ENCODE peak calls at places on chromosomes 3 and 15, in eight cellular contexts. M is IMR-90, V is PC-9, A is brain microvascular endothelial cell, C is pancreas, D is fibroblast of mammary gland, W is adrenal gland, T is nephron progenitor cell. I is an unnamed sample.

GRCh38 chr3:12131351-12131750 is 27.4 kb downstream of the TIMP4 start:
- DNase-seq in T (no peak), D (no peak), C (no peak), M (no peak), V (no peak), A (no peak), W (no peak), I (no peak)

GRCh38 chr3:169172535-169172934 is 491.0 kb downstream of the MECOM start:
- DNase-seq in M (no peak), C (no peak), W (no peak), A (no peak), D (no peak), V (no peak), T (no peak), I (no peak)

GRCh38 chr3:134315286-134316106 is 58.8 kb downstream of the AMOTL2 start:
- DNase-seq in A (peak; percentile 88), V (no peak), T (no peak), D (peak; percentile 91), M (peak; percentile 82), W (no peak), C (no peak), I (no peak)

GRCh38 chr3:97010881-97011657 is 196.7 kb downstream of the EPHA6 start:
- DNase-seq in W (no peak), T (no peak), D (no peak), C (no peak), M (no peak), A (no peak), V (no peak), I (no peak)

GRCh38 chr3:186149319-186149718 is 40.4 kb upstream of the ETV5 start:
- DNase-seq in C (no peak), M (no peak), V (no peak), A (no peak), T (no peak), D (no peak), W (no peak), I (no peak)

GRCh38 chr15:51185213-51185619 is 90.5 kb upstream of the TNFAIP8L3 start:
- DNase-seq in V (no peak), C (no peak), M (no peak), W (no peak), A (no peak), D (no peak), T (no peak), I (no peak)

GRCh38 chr15:24878153-24878552 is 76.6 kb upstream of the SNRPN start:
- DNase-seq in T (no peak), C (peak; percentile 31), D (peak; percentile 35), V (no peak), M (peak; percentile 61), A (peak; percentile 2), W (peak; percentile 16), I (no peak)

GRCh38 chr3:135905058-135905724 is 60.3 kb upstream of the PPP2R3A start:
- DNase-seq in T (no peak), M (peak; percentile 51), A (no peak), W (no peak), V (no peak), D (peak; percentile 57), C (no peak), I (no peak)

GRCh38 chr3:61802772-61803171 is 241.4 kb downstream of the PTPRG start:
- DNase-seq in W (no peak), M (no peak), A (no peak), D (no peak), C (no peak), V (no peak), T (no peak), I (no peak)

GRCh38 chr15:25689592-25689991 is 173.5 kb downstream of the ATP10A start:
- DNase-seq in C (no peak), W (no peak), T (no peak), A (no peak), V (no peak), D (no peak), M (no peak), I (no peak)

DNA sequence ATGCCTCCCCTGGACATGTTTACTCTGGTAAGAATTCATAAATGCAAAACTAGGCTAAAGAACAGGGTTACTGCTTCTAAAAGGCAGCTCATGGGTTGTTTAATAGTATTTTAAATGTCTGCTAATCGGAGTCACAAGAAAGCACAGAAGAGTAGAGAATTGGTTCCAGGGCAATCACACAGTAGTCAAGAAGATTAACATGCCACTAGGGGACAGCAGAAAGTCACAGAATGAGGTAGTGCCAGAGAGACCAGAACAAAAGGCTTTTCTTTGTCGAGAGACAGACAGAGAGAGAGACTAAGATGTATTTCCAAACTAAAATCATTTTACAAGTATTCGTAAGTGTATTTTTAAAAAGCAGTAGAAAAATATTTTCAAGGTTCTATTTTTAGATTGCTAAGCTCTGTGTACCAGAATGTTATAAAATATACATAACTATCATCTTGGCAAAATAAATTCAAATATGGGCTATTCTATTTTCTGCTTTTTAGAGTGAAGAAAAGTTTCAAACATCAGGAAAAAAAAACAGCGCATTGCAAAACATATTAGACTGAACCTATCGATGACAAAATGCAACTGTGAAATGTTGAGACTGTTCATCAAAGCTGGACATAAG is 78.3 kb upstream of the CDIN1 start:
- DNase-seq in M (peak; percentile 79), A (peak; percentile 61), V (peak; percentile 27), T (peak; percentile 21), C (peak; percentile 28), W (peak; percentile 55), D (peak; percentile 84), I (no peak)
- TF ChIP-seq CTCF in M (peak; percentile 79), A (peak; percentile 80), V (peak; percentile 59), T (peak; percentile 83), C (peak; percentile 43), W (peak; percentile 89), D (peak; percentile 96), I (peak; percentile 37)

DNA sequence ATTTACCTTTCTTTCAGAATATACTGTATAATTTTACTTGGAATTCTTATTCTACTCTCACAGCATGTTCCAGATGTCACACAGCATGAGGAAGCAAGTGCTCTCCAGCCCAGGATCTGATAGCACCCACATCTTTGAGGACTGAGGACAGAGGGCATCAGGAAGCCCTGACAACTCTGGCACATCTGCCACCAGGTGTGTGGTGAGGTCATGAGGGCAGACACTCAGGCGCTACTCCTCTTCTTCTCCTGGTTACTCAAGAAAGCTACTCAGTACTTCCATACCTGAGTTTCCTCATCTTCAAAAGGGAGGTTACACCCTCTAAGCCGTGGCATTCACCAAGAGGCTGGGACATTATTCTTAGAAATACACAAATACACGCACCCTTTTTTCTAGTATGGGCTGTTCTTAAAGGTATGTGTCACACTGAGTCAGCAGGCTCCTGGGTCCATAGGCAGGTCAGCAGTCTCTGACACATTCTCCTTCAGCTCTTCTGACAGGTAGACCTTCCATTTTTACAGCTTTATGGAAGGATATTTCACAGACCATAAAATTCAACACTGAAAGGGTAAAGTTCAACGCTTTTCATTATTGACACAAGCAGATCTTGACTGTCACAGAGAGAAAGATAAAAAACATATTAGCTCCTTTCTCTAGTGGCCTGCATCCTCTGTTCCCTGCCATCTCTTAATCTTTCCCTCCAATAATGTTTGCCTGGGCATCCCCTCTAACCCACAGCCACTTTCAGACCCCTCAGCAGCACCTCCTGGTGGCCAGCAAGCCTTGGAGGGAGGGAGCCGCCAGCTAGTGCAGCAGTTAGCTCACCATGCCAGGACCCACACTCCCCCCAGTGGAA is 103.2 kb upstream of the TJP1 start:
- DNase-seq in T (peak; percentile 80), V (peak; percentile 66), W (peak; percentile 67), M (peak; percentile 80), D (peak; percentile 79), A (peak; percentile 86), C (no peak), I (peak; percentile 43)
- TF ChIP-seq CTCF in T (peak; percentile 77), V (peak; percentile 73), W (peak; percentile 86), M (peak; percentile 94), D (peak; percentile 94), A (peak; percentile 100), C (peak; percentile 41), I (peak; percentile 38)

DNA sequence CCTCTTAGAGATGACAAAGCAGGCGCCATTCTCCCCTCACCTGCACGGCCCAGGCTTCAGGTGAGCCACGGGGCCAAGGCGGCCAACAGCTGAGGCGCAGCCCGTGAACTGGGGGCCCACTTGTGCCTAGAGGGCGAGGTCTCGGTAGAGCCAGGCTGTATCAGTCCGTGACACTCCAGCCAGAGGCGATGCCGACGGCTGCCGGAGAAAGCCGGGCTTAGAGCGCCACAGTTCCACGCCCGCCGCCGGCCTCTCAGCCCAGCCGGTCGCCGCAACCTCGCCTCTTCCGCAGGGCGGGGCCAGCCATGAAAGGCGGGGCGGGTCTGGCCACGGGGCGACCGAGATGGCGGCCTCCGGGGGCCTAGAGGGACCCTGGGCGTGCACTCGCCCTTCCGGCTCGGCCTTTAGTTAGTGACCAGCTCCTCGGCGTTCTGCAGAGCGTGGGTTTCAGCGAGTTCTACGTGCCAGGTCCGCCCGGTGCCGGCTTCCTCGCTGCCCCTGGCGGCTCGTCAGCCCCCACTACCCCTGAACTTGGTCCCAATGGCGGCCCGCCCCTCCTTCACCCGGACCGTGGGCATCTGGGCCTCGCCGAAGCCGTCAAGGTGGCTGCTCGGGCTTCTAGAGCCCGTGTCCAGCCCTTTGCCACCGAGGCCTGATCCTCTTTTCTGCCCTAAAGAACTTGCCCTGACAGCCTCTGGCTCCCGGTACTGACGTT is at the start of gene ZNF621:
- DNase-seq in D (peak; percentile 78), T (peak; percentile 92), V (peak; percentile 93), A (peak; percentile 67), M (peak; percentile 79), C (peak; percentile 90), W (peak; percentile 86), I (peak; percentile 69)
- TF ChIP-seq CTCF in D (no peak), T (no peak), V (no peak), A (no peak), M (no peak), C (no peak), W (no peak), I (no peak)

GRCh38 chr15:52336530-52336929 is 40.9 kb upstream of the MYO5C start:
- DNase-seq in A (no peak), T (no peak), D (no peak), W (no peak), C (no peak), M (no peak), V (no peak), I (no peak)
- TF ChIP-seq CTCF in A (no peak), T (no peak), D (no peak), W (no peak), C (no peak), M (no peak), V (no peak), I (no peak)